ENCODE peak calls at places on chromosomes 7 and 10, in eight cellular contexts. One of them, this sample, is unnamed.

GRCh38 chr7:91343420-91343819 is 79.2 kb downstream of the FZD1 start:
- DNase-seq in A549: no peak
- DNase-seq in osteoblast: peak; percentile 8
- DNase-seq in neural progenitor cell: no peak
- DNase-seq in kidney: no peak
- DNase-seq in hepatocyte: no peak
- DNase-seq in adrenal gland: no peak
- DNase-seq in fibroblast of lung: no peak
- DNase-seq in this sample: no peak

GRCh38 chr7:33774762-33775523 is 130.4 kb upstream of the BMPER start:
- DNase-seq in A549: no peak
- DNase-seq in osteoblast: no peak
- DNase-seq in neural progenitor cell: no peak
- DNase-seq in kidney: no peak
- DNase-seq in hepatocyte: peak; percentile 56
- DNase-seq in adrenal gland: peak; percentile 17
- DNase-seq in fibroblast of lung: peak; percentile 95
- DNase-seq in this sample: peak; percentile 90

GRCh38 chr10:18402766-18403346 is 248.5 kb downstream of the NSUN6 start:
- DNase-seq in A549: no peak
- DNase-seq in osteoblast: no peak
- DNase-seq in neural progenitor cell: no peak
- DNase-seq in kidney: no peak
- DNase-seq in hepatocyte: no peak
- DNase-seq in adrenal gland: no peak
- DNase-seq in fibroblast of lung: no peak
- DNase-seq in this sample: no peak

GRCh38 chr10:28186887-28187578 is 115.8 kb downstream of the MPP7 start:
- DNase-seq in A549: no peak
- DNase-seq in osteoblast: no peak
- DNase-seq in neural progenitor cell: no peak
- DNase-seq in kidney: no peak
- DNase-seq in hepatocyte: no peak
- DNase-seq in adrenal gland: no peak
- DNase-seq in fibroblast of lung: no peak
- DNase-seq in this sample: no peak

GRCh38 chr10:2926918-2927660 is 140.3 kb upstream of the PFKP start:
- DNase-seq in A549: no peak
- DNase-seq in osteoblast: peak; percentile 51
- DNase-seq in neural progenitor cell: no peak
- DNase-seq in kidney: no peak
- DNase-seq in hepatocyte: no peak
- DNase-seq in adrenal gland: no peak
- DNase-seq in fibroblast of lung: no peak
- DNase-seq in this sample: no peak

GRCh38 chr7:106367018-106367420 is 82.2 kb upstream of the NAMPT start:
- DNase-seq in A549: no peak
- DNase-seq in osteoblast: peak; percentile 73
- DNase-seq in neural progenitor cell: peak; percentile 39
- DNase-seq in kidney: no peak
- DNase-seq in hepatocyte: no peak
- DNase-seq in adrenal gland: no peak
- DNase-seq in fibroblast of lung: peak; percentile 36
- DNase-seq in this sample: peak; percentile 61

GRCh38 chr7:106493041-106493731 is 167.8 kb downstream of the CCDC71L start:
- DNase-seq in A549: no peak
- DNase-seq in osteoblast: no peak
- DNase-seq in neural progenitor cell: no peak
- DNase-seq in kidney: peak; percentile 49
- DNase-seq in hepatocyte: no peak
- DNase-seq in adrenal gland: no peak
- DNase-seq in fibroblast of lung: no peak
- DNase-seq in this sample: no peak

GRCh38 chr10:113995201-113995600 is 48.5 kb upstream of the ADRB1 start:
- DNase-seq in A549: no peak
- DNase-seq in osteoblast: no peak
- DNase-seq in neural progenitor cell: no peak
- DNase-seq in kidney: no peak
- DNase-seq in hepatocyte: no peak
- DNase-seq in adrenal gland: no peak
- DNase-seq in fibroblast of lung: no peak
- DNase-seq in this sample: no peak

GRCh38 chr7:111274882-111275281 is 184.0 kb downstream of the LRRN3 start:
- DNase-seq in A549: no peak
- DNase-seq in osteoblast: no peak
- DNase-seq in neural progenitor cell: no peak
- DNase-seq in kidney: no peak
- DNase-seq in hepatocyte: peak; percentile 18
- DNase-seq in adrenal gland: no peak
- DNase-seq in fibroblast of lung: peak; percentile 53
- DNase-seq in this sample: peak; percentile 63

GRCh38 chr7:22856437-22856836 is 33.8 kb upstream of the TOMM7 start:
- DNase-seq in A549: no peak
- DNase-seq in osteoblast: no peak
- DNase-seq in neural progenitor cell: no peak
- DNase-seq in kidney: no peak
- DNase-seq in hepatocyte: no peak
- DNase-seq in adrenal gland: no peak
- DNase-seq in fibroblast of lung: no peak
- DNase-seq in this sample: no peak

GRCh38 chr7:22853674-22854157 is 31.1 kb upstream of the TOMM7 start:
- DNase-seq in A549: peak; percentile 38
- DNase-seq in osteoblast: no peak
- DNase-seq in neural progenitor cell: peak; percentile 49
- DNase-seq in kidney: no peak
- DNase-seq in hepatocyte: no peak
- DNase-seq in adrenal gland: no peak
- DNase-seq in fibroblast of lung: no peak
- DNase-seq in this sample: peak; percentile 71

GRCh38 chr7:22855049-22855392 is 32.4 kb upstream of the TOMM7 start:
- DNase-seq in A549: no peak
- DNase-seq in osteoblast: no peak
- DNase-seq in neural progenitor cell: no peak
- DNase-seq in kidney: no peak
- DNase-seq in hepatocyte: no peak
- DNase-seq in adrenal gland: no peak
- DNase-seq in fibroblast of lung: no peak
- DNase-seq in this sample: no peak

GRCh38 chr7:22853138-22853537 is 30.5 kb upstream of the TOMM7 start:
- DNase-seq in A549: no peak
- DNase-seq in osteoblast: no peak
- DNase-seq in neural progenitor cell: peak; percentile 10
- DNase-seq in kidney: no peak
- DNase-seq in hepatocyte: no peak
- DNase-seq in adrenal gland: no peak
- DNase-seq in fibroblast of lung: no peak
- DNase-seq in this sample: no peak

GRCh38 chr7:22854158-22855048 is 31.8 kb upstream of the TOMM7 start:
- DNase-seq in A549: peak; percentile 90
- DNase-seq in osteoblast: peak; percentile 96
- DNase-seq in neural progenitor cell: peak; percentile 76
- DNase-seq in kidney: peak; percentile 96
- DNase-seq in hepatocyte: peak; percentile 74
- DNase-seq in adrenal gland: peak; percentile 87
- DNase-seq in fibroblast of lung: peak; percentile 90
- DNase-seq in this sample: peak; percentile 88
- TF ChIP-seq CTCF in A549: no peak
- TF ChIP-seq CTCF in osteoblast: no peak
- TF ChIP-seq CTCF in neural progenitor cell: peak; percentile 3
- TF ChIP-seq CTCF in kidney: no peak
- TF ChIP-seq CTCF in hepatocyte: no peak
- TF ChIP-seq CTCF in adrenal gland: peak; percentile 6
- TF ChIP-seq CTCF in fibroblast of lung: peak; percentile 9
- TF ChIP-seq CTCF in this sample: no peak

GRCh38 chr7:80775972-80776371 is 137.5 kb downstream of the CD36 start:
- DNase-seq in A549: no peak
- DNase-seq in osteoblast: no peak
- DNase-seq in neural progenitor cell: no peak
- DNase-seq in kidney: no peak
- DNase-seq in hepatocyte: no peak
- DNase-seq in adrenal gland: no peak
- DNase-seq in fibroblast of lung: no peak
- DNase-seq in this sample: no peak
- H3K4me1 ChIP-seq in A549: peaks cover 86% of the 10 kb centered on the region
- H3K4me1 ChIP-seq in osteoblast: peaks cover 6% of the 10 kb centered on the region
- H3K4me1 ChIP-seq in neural progenitor cell: peaks cover 7% of the 10 kb centered on the region
- H3K4me1 ChIP-seq in kidney: peaks cover 3% of the 10 kb centered on the region
- H3K4me1 ChIP-seq in hepatocyte: peaks cover 18% of the 10 kb centered on the region
- H3K4me1 ChIP-seq in adrenal gland: no peaks in the 10 kb centered on the region
- H3K4me1 ChIP-seq in fibroblast of lung: peaks cover 4% of the 10 kb centered on the region
- H3K4me1 ChIP-seq in this sample: peaks cover 1% of the 10 kb centered on the region

GRCh38 chr7:101169838-101170531 is 4.6 kb upstream of the VGF start:
- DNase-seq in A549: peak; percentile 63
- DNase-seq in osteoblast: peak; percentile 97
- DNase-seq in neural progenitor cell: peak; percentile 81
- DNase-seq in kidney: peak; percentile 87
- DNase-seq in hepatocyte: peak; percentile 80
- DNase-seq in adrenal gland: peak; percentile 54
- DNase-seq in fibroblast of lung: peak; percentile 53
- DNase-seq in this sample: peak; percentile 79

GRCh38 chr7:101169110-101169837 is 3.9 kb upstream of the VGF start:
- DNase-seq in A549: no peak
- DNase-seq in osteoblast: peak; percentile 67
- DNase-seq in neural progenitor cell: no peak
- DNase-seq in kidney: no peak
- DNase-seq in hepatocyte: no peak
- DNase-seq in adrenal gland: no peak
- DNase-seq in fibroblast of lung: no peak
- DNase-seq in this sample: no peak

GRCh38 chr7:101172005-101172853 is 6.9 kb upstream of the VGF start:
- DNase-seq in A549: no peak
- DNase-seq in osteoblast: peak; percentile 66
- DNase-seq in neural progenitor cell: peak; percentile 62
- DNase-seq in kidney: no peak
- DNase-seq in hepatocyte: no peak
- DNase-seq in adrenal gland: no peak
- DNase-seq in fibroblast of lung: no peak
- DNase-seq in this sample: no peak

GRCh38 chr7:101171442-101171837 is 6.1 kb upstream of the VGF start:
- DNase-seq in A549: no peak
- DNase-seq in osteoblast: peak; percentile 81
- DNase-seq in neural progenitor cell: peak; percentile 40
- DNase-seq in kidney: no peak
- DNase-seq in hepatocyte: no peak
- DNase-seq in adrenal gland: no peak
- DNase-seq in fibroblast of lung: no peak
- DNase-seq in this sample: peak; percentile 45

GRCh38 chr7:101170617-101171441 is 5.5 kb upstream of the VGF start:
- DNase-seq in A549: no peak
- DNase-seq in osteoblast: peak; percentile 67
- DNase-seq in neural progenitor cell: no peak
- DNase-seq in kidney: no peak
- DNase-seq in hepatocyte: no peak
- DNase-seq in adrenal gland: no peak
- DNase-seq in fibroblast of lung: no peak
- DNase-seq in this sample: no peak
- H3K4me3 ChIP-seq in A549: peak overlapping the region; percentile 21
- H3K4me3 ChIP-seq in osteoblast: no peak overlapping the region
- H3K4me3 ChIP-seq in neural progenitor cell: no peak overlapping the region
- H3K4me3 ChIP-seq in kidney: no peak overlapping the region
- H3K4me3 ChIP-seq in hepatocyte: no peak overlapping the region
- H3K4me3 ChIP-seq in adrenal gland: no peak overlapping the region
- H3K4me3 ChIP-seq in fibroblast of lung: no peak overlapping the region
- H3K4me3 ChIP-seq in this sample: no peak overlapping the region

GRCh38 chr10:48523820-48524758 is 80.8 kb downstream of the ARHGAP22 start:
- DNase-seq in A549: peak; percentile 29
- DNase-seq in osteoblast: peak; percentile 90
- DNase-seq in neural progenitor cell: peak; percentile 74
- DNase-seq in kidney: no peak
- DNase-seq in hepatocyte: peak; percentile 23
- DNase-seq in adrenal gland: no peak
- DNase-seq in fibroblast of lung: peak; percentile 14
- DNase-seq in this sample: peak; percentile 11
- TF ChIP-seq CTCF in A549: peak; percentile 72
- TF ChIP-seq CTCF in osteoblast: peak; percentile 50
- TF ChIP-seq CTCF in neural progenitor cell: peak; percentile 77
- TF ChIP-seq CTCF in kidney: no peak
- TF ChIP-seq CTCF in hepatocyte: peak; percentile 50
- TF ChIP-seq CTCF in adrenal gland: no peak
- TF ChIP-seq CTCF in fibroblast of lung: peak; percentile 31
- TF ChIP-seq CTCF in this sample: peak; percentile 52